ENCODE peak calls at places on chromosomes 13 and 19, in six cellular contexts. K, A, T, R, S and C are unnamed samples.

GRCh38 chr19:639251-640155 is at the start of gene FGF22:
- DNase-seq in T (peak), S (peak), R (peak), K (peak), A (peak), C (peak)

GRCh38 chr13:58876473-58876872 is 1244.9 kb downstream of the PCDH17 start:
- DNase-seq in A (no peak), S (no peak), K (no peak), R (no peak), T (no peak), C (no peak)

GRCh38 chr13:114248011-114248410 is 13.3 kb downstream of the CDC16 start:
- DNase-seq in A (no peak), S (no peak), K (no peak), T (no peak), R (no peak), C (no peak)

GRCh38 chr13:32669030-32669646 is 82.9 kb downstream of the PDS5B start:
- DNase-seq in T (no peak), S (no peak), R (no peak), K (no peak), A (peak), C (no peak)

GRCh38 chr19:21084343-21084742 is 2.3 kb downstream of the ZNF714 start:
- DNase-seq in A (peak), S (no peak), K (no peak), T (no peak), R (no peak), C (no peak)

GRCh38 chr13:79918620-79919019 is 422.3 kb downstream of the SPRY2 start:
- DNase-seq in R (no peak), K (no peak), A (peak), S (no peak), T (no peak), C (no peak)

GRCh38 chr13:109114991-109115390 is 485.6 kb downstream of the MYO16 start:
- DNase-seq in K (no peak), S (no peak), R (no peak), A (no peak), T (no peak), C (no peak)

GRCh38 chr13:33186851-33187250 is 98.7 kb downstream of the STARD13 start:
- DNase-seq in K (no peak), A (no peak), T (no peak), R (no peak), S (no peak), C (no peak)

GRCh38 chr13:20174656-20175405 is 14.0 kb upstream of the GJA3 start:
- DNase-seq in T (peak), A (peak), S (peak), K (no peak), R (no peak), C (no peak)

GRCh38 chr13:71240906-71241305 is 626.1 kb downstream of the DACH1 start:
- DNase-seq in K (no peak), S (no peak), A (peak), T (no peak), R (no peak), C (no peak)

GRCh38 chr13:41459754-41460111 is 2.4 kb downstream of the RGCC start:
- DNase-seq in R (no peak), T (no peak), S (no peak), K (no peak), A (peak), C (no peak)
- TF ChIP-seq CTCF in R (no peak), T (no peak), S (no peak), K (no peak), A (no peak), C (no peak)

GRCh38 chr13:91078093-91078679 is 269.3 kb upstream of the MIR17HG start:
- DNase-seq in T (no peak), A (no peak), K (no peak), R (no peak), S (no peak), C (no peak)
- TF ChIP-seq CTCF in T (no peak), A (peak), K (peak), R (no peak), S (peak), C (peak)

DNA sequence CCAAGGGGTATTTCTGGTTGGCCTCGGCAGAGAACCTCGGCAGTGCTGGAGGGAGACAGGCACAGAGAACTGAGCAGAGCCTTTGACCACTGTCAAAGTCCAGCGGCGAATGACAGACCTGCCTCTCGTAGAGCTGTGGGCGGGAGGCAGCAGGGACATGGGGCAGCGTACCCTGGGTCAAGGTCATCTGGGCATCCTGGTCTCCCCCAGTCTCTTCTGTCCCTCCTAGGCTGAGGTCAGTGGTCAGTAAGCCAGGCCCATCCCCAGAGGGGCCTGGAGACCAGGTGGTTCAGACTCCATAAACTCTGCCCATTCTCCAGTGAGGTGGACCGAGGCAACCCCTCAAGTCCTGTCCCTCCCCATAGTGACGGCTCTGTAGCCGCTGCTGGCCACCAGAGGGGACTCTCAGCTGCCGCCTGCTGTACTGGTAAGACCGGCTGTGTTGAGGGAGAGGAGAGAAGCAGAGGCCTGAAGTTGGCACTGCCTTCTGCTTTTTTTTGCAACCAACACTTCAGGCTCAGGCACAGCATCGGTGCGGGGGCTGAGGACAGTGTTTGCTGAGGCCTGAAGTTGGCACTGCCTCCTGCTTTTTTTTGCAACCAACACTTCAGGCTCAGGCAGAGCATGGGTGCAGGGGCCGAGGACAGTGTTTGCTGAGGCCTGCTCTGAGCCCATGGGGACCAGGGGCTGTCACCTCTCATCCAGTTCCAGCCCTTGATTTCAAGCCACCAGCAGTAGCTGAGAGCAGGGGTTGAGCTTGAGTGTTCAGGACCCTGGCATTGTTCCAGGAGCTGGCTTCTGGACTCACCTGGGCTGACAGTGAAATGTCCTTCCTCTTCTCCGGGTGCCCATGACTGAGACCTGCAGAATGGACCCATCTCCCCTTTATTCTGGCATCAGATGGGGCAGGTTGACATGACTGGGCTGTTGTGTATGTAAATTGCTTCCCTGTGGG is at the start of gene PGLYRP2:
- DNase-seq in S (no peak), T (no peak), R (no peak), K (no peak), A (no peak), C (no peak)
- TF ChIP-seq CTCF in S (no peak), T (peak), R (no peak), K (no peak), A (no peak), C (no peak)

DNA sequence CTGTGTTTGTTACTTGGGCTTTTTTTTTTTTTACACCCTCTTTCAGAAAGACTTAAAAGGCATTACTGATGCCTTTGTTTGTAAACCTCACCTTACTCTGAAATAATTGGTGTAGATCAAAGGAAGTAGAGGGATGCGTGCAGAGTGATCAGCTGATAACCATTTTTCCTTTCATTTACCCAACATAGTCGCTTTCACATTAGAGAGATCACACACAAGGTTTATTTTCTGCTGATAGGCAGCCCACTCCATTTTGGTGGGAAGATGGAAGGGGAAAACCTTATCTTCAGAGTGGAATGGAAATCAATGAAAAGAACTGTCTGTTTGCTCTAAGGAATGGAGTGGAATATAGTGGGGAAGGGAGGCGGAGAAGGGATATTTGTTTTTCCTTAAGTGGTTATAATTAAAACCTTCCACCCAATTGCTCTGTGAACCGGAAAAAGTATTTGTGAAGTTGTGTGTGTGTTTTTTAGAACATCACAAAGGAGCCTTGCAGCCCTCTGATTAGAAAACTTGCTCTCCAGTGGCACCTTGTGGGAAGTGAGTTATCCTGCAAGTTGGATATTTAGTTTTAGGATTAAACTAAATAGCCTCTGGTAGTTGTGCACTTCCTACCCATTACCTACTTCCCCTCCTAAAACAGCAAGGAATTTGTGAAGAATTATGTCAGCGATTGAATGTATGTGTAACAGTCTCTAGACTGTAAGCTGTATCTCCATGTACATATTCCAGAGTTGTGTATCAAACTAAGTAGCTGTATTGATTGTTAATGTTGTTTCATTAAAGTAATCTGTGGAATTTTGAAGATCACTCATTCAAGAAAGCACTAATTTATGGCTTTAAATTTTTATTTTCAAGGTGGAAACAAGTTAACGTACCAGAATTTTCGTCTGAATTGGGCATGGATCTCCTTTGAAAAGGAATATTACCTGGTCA is 76.8 kb downstream of the FREM2 start:
- DNase-seq in R (no peak), K (no peak), A (peak), T (no peak), S (no peak), C (no peak)
- TF ChIP-seq CTCF in R (no peak), K (peak), A (peak), T (peak), S (peak), C (peak)

DNA sequence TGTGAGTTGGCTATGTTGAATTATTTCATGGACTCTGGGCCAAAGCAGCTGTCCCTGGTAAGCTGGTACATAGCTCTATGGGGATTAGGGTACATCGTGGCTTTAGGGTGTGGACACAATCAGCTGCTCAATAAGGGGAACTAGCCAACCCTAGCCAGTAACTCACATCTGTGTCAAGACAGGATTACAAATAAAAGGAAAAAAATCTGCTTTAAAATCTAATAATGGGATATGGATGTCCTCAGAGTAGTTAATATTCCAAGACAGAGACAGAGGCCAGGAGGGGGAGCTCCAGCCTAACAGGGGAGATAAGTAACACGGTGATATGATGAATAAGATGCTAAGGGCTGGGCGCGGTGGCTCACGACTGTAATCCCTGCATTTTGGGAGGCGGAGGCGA is 21.1 kb upstream of the ZNF766 start:
- DNase-seq in S (peak), K (no peak), A (peak), T (peak), R (peak), C (no peak)
- TF ChIP-seq CTCF in S (peak), K (peak), A (peak), T (peak), R (peak), C (peak)

GRCh38 chr13:47832458-47832972 is 168.6 kb downstream of the SUCLA2 start:
- DNase-seq in S (no peak), A (no peak), T (no peak), K (no peak), R (no peak), C (no peak)
- TF ChIP-seq CTCF in S (no peak), A (no peak), T (no peak), K (no peak), R (no peak), C (no peak)

GRCh38 chr19:3801412-3802096 is 15.4 kb upstream of the MATK start:
- DNase-seq in K (no peak), T (peak), S (peak), A (peak), R (peak), C (no peak)
- TF ChIP-seq CTCF in K (peak), T (no peak), S (no peak), A (peak), R (no peak), C (no peak)

DNA sequence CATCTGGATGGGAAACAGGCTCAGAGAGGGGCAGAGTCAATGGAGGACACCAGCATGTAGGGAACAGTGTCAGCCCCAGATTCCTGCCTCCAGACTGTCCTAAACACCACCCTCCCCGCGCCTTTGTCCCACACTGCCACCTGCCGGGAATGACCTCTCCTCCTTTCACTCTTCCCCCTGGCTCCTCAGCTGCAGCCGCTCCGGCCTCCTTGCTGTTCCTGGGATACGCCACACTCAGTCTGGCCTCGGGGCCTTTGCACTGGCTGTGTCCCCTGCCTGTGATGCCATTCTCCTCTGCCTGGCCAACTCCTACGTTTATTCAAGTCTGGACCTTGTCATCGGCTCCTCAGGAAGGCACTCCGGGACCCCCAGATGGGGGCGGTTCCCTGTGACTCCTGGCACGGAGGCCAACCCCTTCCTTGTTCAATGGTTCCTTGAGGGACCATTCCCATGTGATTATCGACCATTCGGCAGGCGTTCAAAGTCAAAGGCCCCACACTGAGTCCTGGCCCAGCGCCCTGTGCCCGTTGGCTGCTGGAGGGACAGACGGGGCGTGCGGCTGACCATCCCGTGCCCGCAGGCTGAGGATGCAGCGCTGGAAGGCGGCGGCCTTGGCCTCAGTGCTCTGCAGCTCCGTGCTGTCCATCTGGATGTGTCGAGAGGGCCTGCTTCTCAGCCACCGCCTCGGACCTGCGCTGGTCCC is 15.8 kb downstream of the FUT6 start:
- DNase-seq in R (no peak), S (no peak), T (no peak), K (no peak), A (peak), C (no peak)
- TF ChIP-seq CTCF in R (no peak), S (peak), T (no peak), K (no peak), A (no peak), C (peak)